ENCODE peak calls at places on chromosomes 16 and 17, in five cellular contexts. X is CD8-positive, alpha-beta T cell; U is tibial artery; M is vagina; V is upper lobe of right lung. L is an unnamed sample.

GRCh38 chr17:17484451-17484899 is 7.7 kb downstream of the MED9 start:
- DNase-seq in V (peak; percentile 21), U (no peak), M (no peak), X (no peak), L (no peak)

GRCh38 chr17:8674344-8675305 is 44.1 kb upstream of the MYH10 start:
- DNase-seq in X (no peak), U (peak; percentile 83), M (no peak), V (peak; percentile 73), L (no peak)

GRCh38 chr17:74485012-74485743 is 18.7 kb downstream of the CD300A start:
- DNase-seq in V (no peak), M (peak; percentile 9), U (peak; percentile 12), X (no peak), L (peak; percentile 15)

GRCh38 chr16:2035431-2036199 is 8.9 kb downstream of the NHERF2 start:
- DNase-seq in M (no peak), V (peak; percentile 89), X (no peak), U (peak; percentile 90), L (no peak)

GRCh38 chr17:48021964-48022363 is 15.6 kb downstream of the COPZ2 start:
- DNase-seq in V (no peak), U (no peak), M (no peak), X (no peak), L (no peak)

GRCh38 chr17:48335858-48336500 is 94.0 kb downstream of the SKAP1 start:
- DNase-seq in M (no peak), X (no peak), V (no peak), U (no peak), L (peak; percentile 46)

GRCh38 chr17:63290784-63291183 is 155.3 kb downstream of the CYB561 start:
- DNase-seq in U (no peak), V (no peak), X (no peak), M (no peak), L (no peak)

GRCh38 chr17:41547378-41547841 is 19.3 kb upstream of the KRT19 start:
- DNase-seq in U (no peak), X (no peak), V (no peak), M (no peak), L (no peak)

GRCh38 chr16:69831212-69832123 is 69.3 kb downstream of the WWP2 start:
- DNase-seq in X (no peak), V (no peak), U (no peak), M (no peak), L (no peak)

GRCh38 chr16:76970087-76970744 is 220.8 kb upstream of the MON1B start:
- DNase-seq in M (no peak), X (no peak), V (no peak), U (no peak), L (no peak)

GRCh38 chr16:81004646-81005353 is 1.9 kb downstream of the CMC2 start:
- DNase-seq in M (no peak), X (no peak), V (no peak), U (no peak), L (no peak)

GRCh38 chr17:32672701-32673100 is 185.9 kb downstream of the CDK5R1 start:
- DNase-seq in M (no peak), X (no peak), V (no peak), U (no peak), L (no peak)

GRCh38 chr17:58956997-58957724 is 149.5 kb downstream of the TRIM37 start:
- DNase-seq in U (no peak), M (no peak), V (no peak), X (no peak), L (no peak)

GRCh38 chr17:41324180-41325075 is 8.9 kb upstream of the KRTAP17-1 start:
- DNase-seq in M (peak; percentile 95), U (no peak), V (no peak), X (no peak), L (no peak)

GRCh38 chr17:32518856-32519768 is 32.3 kb downstream of the CDK5R1 start:
- DNase-seq in X (peak; percentile 73), M (no peak), U (peak; percentile 65), V (peak; percentile 72), L (peak; percentile 73)

GRCh38 chr16:69276143-69277115 is 34.7 kb upstream of the VPS4A start:
- DNase-seq in V (no peak), U (peak; percentile 85), M (no peak), X (no peak), L (no peak)

GRCh38 chr17:18016426-18016825 is 22.5 kb downstream of the ATPAF2 start:
- DNase-seq in X (no peak), U (no peak), V (no peak), M (no peak), L (no peak)

GRCh38 chr17:47239663-47240374 is 13.8 kb upstream of the ITGB3 start:
- DNase-seq in M (no peak), U (peak; percentile 94), V (no peak), X (no peak), L (no peak)

GRCh38 chr17:61058066-61058465 is 341.6 kb upstream of the TBX2 start:
- DNase-seq in X (no peak), V (no peak), M (no peak), U (no peak), L (no peak)

GRCh38 chr16:8130197-8130596 is 460.1 kb downstream of the TMEM114 start:
- DNase-seq in M (no peak), V (no peak), X (no peak), U (no peak), L (no peak)

GRCh38 chr16:22055881-22056280 is 36.5 kb upstream of the VWA3A start:
- DNase-seq in U (no peak), X (no peak), M (no peak), V (no peak), L (no peak)

GRCh38 chr17:2050246-2050866 is 4.5 kb upstream of the HIC1 start:
- DNase-seq in V (peak; percentile 87), X (peak; percentile 36), M (no peak), U (no peak), L (peak; percentile 80)

GRCh38 chr17:7982666-7983065 is 19.7 kb upstream of the GUCY2D start:
- DNase-seq in U (no peak), M (no peak), X (no peak), V (no peak), L (no peak)

GRCh38 chr16:4679854-4680636 is 13.3 kb upstream of the NUDT16L1 start:
- DNase-seq in U (peak; percentile 80), V (peak; percentile 94), M (no peak), X (no peak), L (no peak)

GRCh38 chr17:41492771-41493170 is 3.1 kb upstream of the KRT36 start:
- DNase-seq in M (no peak), V (peak; percentile 53), X (no peak), U (no peak), L (no peak)

GRCh38 chr16:82867425-82867824 is 240.7 kb downstream of the CDH13 start:
- DNase-seq in U (no peak), M (no peak), V (no peak), X (no peak), L (no peak)

GRCh38 chr16:46801428-46802049 is 29.4 kb downstream of the C16orf87 start:
- DNase-seq in V (no peak), M (no peak), U (no peak), X (no peak), L (no peak)

GRCh38 chr17:57671546-57672204 is 73.4 kb downstream of the CCDC182 start:
- DNase-seq in U (peak; percentile 81), M (peak; percentile 95), V (peak; percentile 86), X (peak; percentile 54), L (peak; percentile 89)
- TF ChIP-seq CTCF in U (peak; percentile 93), M (peak; percentile 85), V (peak; percentile 96), X (peak; percentile 81), L (peak; percentile 95)

DNA sequence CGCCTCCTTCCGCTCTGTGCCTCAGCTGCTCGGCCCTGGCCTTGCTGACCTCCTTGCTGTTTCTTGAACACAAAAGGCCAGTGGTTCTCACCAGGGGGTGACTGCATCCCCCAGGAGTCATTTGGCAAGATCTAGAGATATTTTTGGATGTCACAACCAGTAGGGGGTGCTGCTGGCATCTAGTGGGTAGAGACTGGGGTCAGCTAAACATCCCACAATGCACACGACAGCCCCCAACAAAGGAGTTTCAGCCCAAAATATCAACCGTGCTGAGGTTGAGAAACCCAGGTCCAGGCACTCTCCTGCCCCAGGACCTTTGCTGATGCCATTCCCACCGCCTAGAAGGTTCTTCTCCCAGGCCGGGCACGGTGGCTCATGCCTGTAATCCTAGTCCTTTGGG is 39.7 kb downstream of the ABCC6 start:
- DNase-seq in M (no peak), X (no peak), U (no peak), V (no peak), L (no peak)
- TF ChIP-seq CTCF in M (no peak), X (no peak), U (no peak), V (peak; percentile 13), L (no peak)

GRCh38 chr16:19991614-19992013 is 82.1 kb downstream of the GPR139 start:
- DNase-seq in M (no peak), X (no peak), U (no peak), V (no peak), L (no peak)
- TF ChIP-seq CTCF in M (no peak), X (no peak), U (no peak), V (no peak), L (no peak)

DNA sequence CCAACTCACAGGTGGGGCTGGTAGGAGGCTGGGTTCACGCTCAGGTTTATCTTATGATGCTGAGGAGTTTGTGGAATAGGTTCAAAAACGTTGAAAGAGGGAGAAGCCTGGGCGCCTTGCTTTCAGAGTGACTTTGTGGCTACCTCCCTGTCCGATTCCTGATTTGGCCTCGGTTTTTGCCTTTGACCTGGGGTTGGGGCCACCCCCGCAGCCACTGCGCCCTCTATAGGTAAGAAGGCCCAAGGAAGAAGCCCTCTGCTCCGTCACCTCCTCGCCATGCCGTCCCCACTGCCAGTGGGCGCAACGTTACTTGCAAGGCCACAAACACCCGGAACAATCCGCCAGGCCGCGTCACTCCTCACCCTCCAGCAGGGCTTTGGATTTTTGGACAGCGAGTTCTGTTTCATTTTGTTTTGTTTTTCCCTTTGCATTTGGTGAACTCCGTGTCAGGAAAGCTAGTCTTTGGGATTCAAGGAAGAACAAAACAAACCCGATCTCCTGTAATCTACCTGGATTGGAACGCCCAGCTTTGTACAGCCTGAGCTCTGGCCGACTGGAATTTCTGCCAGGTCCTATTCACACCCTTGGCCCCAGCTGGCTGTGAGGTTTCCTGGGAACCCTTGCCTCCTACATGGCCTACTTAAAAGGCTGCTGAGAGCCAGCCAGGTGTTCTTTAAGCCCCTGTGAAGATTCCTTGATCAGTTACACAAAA is 60.7 kb downstream of the TBC1D16 start:
- DNase-seq in V (peak; percentile 63), U (peak; percentile 41), M (no peak), X (no peak), L (peak; percentile 42)
- TF ChIP-seq CTCF in V (peak; percentile 9), U (no peak), M (no peak), X (no peak), L (no peak)

GRCh38 chr16:769201-769769 is 8.8 kb downstream of the MSLN start:
- DNase-seq in V (no peak), X (no peak), M (no peak), U (no peak), L (no peak)

GRCh38 chr16:769934-770333 is 9.4 kb downstream of the MSLN start:
- DNase-seq in M (no peak), V (no peak), U (no peak), X (no peak), L (no peak)

GRCh38 chr16:766820-767640 is 6.5 kb downstream of the MSLN start:
- DNase-seq in M (no peak), X (no peak), U (no peak), V (no peak), L (no peak)

GRCh38 chr16:767743-768235 is 7.3 kb downstream of the MSLN start:
- DNase-seq in X (no peak), M (no peak), V (no peak), U (no peak), L (no peak)

GRCh38 chr16:768428-768827 is 7.9 kb downstream of the MSLN start:
- DNase-seq in X (no peak), V (no peak), M (no peak), U (no peak), L (no peak)
- TF ChIP-seq CTCF in X (no peak), V (no peak), M (no peak), U (no peak), L (no peak)

L was measured in GM13976.